ENCODE peak calls at places on chromosomes 2 and 18, in five cellular contexts. D, Y, H, J and W are unnamed samples.

GRCh38 chr2:44632931-44633689 is 271.4 kb downstream of the CAMKMT start:
- DNase-seq in D (no peak), Y (no peak), H (no peak), J (no peak), W (no peak)

GRCh38 chr18:68735498-68736343 is 20.8 kb upstream of the TMX3 start:
- DNase-seq in D (peak; percentile 62), Y (no peak), H (no peak), J (peak; percentile 70), W (no peak)

GRCh38 chr2:112811841-112812306 is 24.7 kb downstream of the IL1B start:
- DNase-seq in D (peak; percentile 88), Y (no peak), H (no peak), J (peak; percentile 82), W (no peak)

GRCh38 chr2:160279813-160280465 is 79.9 kb upstream of the ITGB6 start:
- DNase-seq in D (peak; percentile 72), Y (no peak), H (no peak), J (peak; percentile 49), W (no peak)

GRCh38 chr2:381919-382833 is 94.3 kb upstream of the ALKAL2 start:
- DNase-seq in D (no peak), Y (no peak), H (peak; percentile 50), J (no peak), W (no peak)

GRCh38 chr2:88919087-88919738 is 227.7 kb downstream of the RPIA start:
- DNase-seq in D (peak; percentile 22), Y (no peak), H (no peak), J (peak; percentile 46), W (no peak)

GRCh38 chr18:8439091-8439490 is 170.1 kb upstream of the RAB12 start:
- DNase-seq in D (no peak), Y (no peak), H (no peak), J (peak; percentile 34), W (no peak)

GRCh38 chr2:33412920-33413319 is 63.5 kb upstream of the RASGRP3 start:
- DNase-seq in D (peak; percentile 60), Y (no peak), H (no peak), J (peak; percentile 55), W (no peak)

GRCh38 chr2:11870584-11870983 is 124.2 kb downstream of the LPIN1 start:
- DNase-seq in D (no peak), Y (no peak), H (no peak), J (no peak), W (no peak)

GRCh38 chr2:232058063-232058877 is 96.8 kb downstream of the DIS3L2 start:
- DNase-seq in D (no peak), Y (no peak), H (no peak), J (no peak), W (no peak)

GRCh38 chr2:1687254-1687653 is 57.1 kb downstream of the PXDN start:
- DNase-seq in D (no peak), Y (no peak), H (peak; percentile 49), J (no peak), W (no peak)

GRCh38 chr2:226179010-226179409 is 620.6 kb downstream of the IRS1 start:
- DNase-seq in D (no peak), Y (no peak), H (no peak), J (no peak), W (no peak)

GRCh38 chr2:200852605-200853004 is 11.9 kb downstream of the CLK1 start:
- DNase-seq in D (no peak), Y (no peak), H (no peak), J (no peak), W (no peak)

GRCh38 chr2:22970991-22971390 is 414.0 kb upstream of the KLHL29 start:
- DNase-seq in D (no peak), Y (no peak), H (peak; percentile 68), J (no peak), W (no peak)

GRCh38 chr2:46802665-46803550 is 112.7 kb downstream of the MCFD2 start:
- DNase-seq in D (no peak), Y (no peak), H (peak; percentile 30), J (no peak), W (no peak)

GRCh38 chr2:167258712-167259111 is 370.4 kb downstream of the XIRP2 start:
- DNase-seq in D (no peak), Y (no peak), H (no peak), J (no peak), W (no peak)

GRCh38 chr2:167265004-167265403 is 376.7 kb downstream of the XIRP2 start:
- DNase-seq in D (no peak), Y (no peak), H (no peak), J (no peak), W (no peak)

GRCh38 chr2:167265722-167266121 is 377.4 kb downstream of the XIRP2 start:
- DNase-seq in D (no peak), Y (no peak), H (no peak), J (no peak), W (no peak)

DNA sequence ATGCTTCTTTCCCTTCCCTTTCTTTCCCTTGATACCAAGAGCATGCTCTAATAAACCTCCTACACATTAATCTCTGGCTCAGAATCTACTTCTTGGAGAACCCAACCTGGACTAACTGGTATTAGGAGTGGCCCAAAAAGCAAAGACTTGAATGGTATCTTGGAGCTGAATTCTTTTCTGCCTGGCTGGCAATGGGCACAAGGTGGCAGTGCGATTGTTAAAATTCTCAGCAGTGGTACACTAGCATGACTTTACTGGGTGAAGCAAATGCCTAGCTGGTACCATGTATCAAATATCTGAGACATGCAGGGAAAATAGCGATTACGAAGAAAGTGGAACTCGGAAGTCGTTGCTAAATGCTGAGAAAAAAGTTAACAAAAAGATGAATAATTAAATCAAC is 376.1 kb downstream of the XIRP2 start:
- DNase-seq in D (no peak), Y (no peak), H (peak; percentile 68), J (peak; percentile 35), W (no peak)
- TF ChIP-seq CTCF in D (peak; percentile 13), Y (peak; percentile 18), H (peak; percentile 71), J (peak; percentile 40), W (peak; percentile 21)

GRCh38 chr2:141863964-141864363 is 266.9 kb downstream of the LRP1B start:
- DNase-seq in D (no peak), Y (no peak), H (no peak), J (no peak), W (no peak)

GRCh38 chr2:141871913-141872634 is 258.7 kb downstream of the LRP1B start:
- DNase-seq in D (no peak), Y (no peak), H (no peak), J (no peak), W (no peak)

GRCh38 chr2:141869572-141869971 is 261.2 kb downstream of the LRP1B start:
- DNase-seq in D (no peak), Y (no peak), H (no peak), J (no peak), W (no peak)
- TF ChIP-seq CTCF in D (no peak), Y (no peak), H (no peak), J (no peak), W (no peak)

GRCh38 chr2:177346192-177346591 is 46.4 kb upstream of the AGPS start:
- DNase-seq in D (no peak), Y (no peak), H (no peak), J (no peak), W (no peak)

GRCh38 chr2:177347570-177347969 is 45.0 kb upstream of the AGPS start:
- DNase-seq in D (no peak), Y (no peak), H (no peak), J (no peak), W (no peak)

GRCh38 chr2:177343773-177344172 is 48.8 kb upstream of the AGPS start:
- DNase-seq in D (no peak), Y (no peak), H (no peak), J (no peak), W (no peak)

GRCh38 chr2:177342736-177343135 is 49.8 kb upstream of the AGPS start:
- DNase-seq in D (no peak), Y (no peak), H (no peak), J (no peak), W (no peak)

DNA sequence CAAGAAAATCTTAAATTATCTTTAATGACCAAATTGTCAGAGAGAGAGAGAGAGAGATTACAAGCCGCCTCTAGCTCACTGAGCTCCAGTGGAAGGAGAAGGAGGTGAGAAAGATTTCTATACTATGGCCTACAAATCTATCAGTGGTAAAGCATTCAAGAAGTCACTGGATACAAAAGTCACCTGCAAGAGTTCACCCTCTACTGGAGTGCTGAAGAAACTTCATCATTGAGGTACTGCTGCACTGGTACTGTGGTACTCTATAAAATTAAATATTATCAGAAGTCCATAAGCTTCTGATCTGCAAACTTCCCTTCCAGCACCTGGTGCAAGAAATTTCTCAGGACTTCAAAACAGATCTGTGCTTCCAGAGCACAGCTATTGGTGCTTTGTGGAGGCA is 48.3 kb upstream of the AGPS start:
- DNase-seq in D (no peak), Y (no peak), H (no peak), J (no peak), W (no peak)
- TF ChIP-seq CTCF in D (no peak), Y (no peak), H (peak; percentile 58), J (no peak), W (no peak)

GRCh38 chr2:216761119-216761518 is 65.8 kb upstream of the IGFBP5 start:
- DNase-seq in D (no peak), Y (no peak), H (no peak), J (no peak), W (no peak)

GRCh38 chr2:216761809-216762208 is 66.5 kb upstream of the IGFBP5 start:
- DNase-seq in D (no peak), Y (no peak), H (no peak), J (no peak), W (no peak)

GRCh38 chr2:216768908-216769401 is 73.6 kb upstream of the IGFBP5 start:
- DNase-seq in D (peak; percentile 15), Y (no peak), H (no peak), J (no peak), W (no peak)

GRCh38 chr2:216770050-216770449 is 74.7 kb upstream of the IGFBP5 start:
- DNase-seq in D (no peak), Y (no peak), H (no peak), J (no peak), W (no peak)

DNA sequence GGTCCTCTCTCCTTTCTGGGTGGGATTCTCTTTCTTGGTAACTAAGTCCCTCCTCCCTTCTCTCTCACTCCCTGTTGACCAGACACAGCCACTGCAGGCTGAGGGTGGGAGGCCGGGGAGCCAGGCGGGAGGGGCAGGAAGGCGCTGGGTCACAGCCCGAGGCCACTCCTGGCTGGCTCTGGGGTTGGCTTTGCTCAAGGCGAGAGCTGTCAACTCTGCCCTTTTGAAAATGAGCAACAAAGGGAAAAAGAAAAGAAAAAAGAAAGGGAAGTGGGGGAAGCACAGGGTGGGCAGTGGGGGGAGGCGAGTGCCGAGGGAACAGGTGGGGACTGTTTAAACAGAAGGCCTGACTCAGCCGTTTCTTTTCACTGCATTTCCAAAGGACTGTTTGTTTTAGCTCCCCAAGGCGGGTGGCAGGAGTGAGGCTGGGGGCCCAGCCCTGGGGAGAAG is 70.5 kb upstream of the IGFBP5 start:
- DNase-seq in D (no peak), Y (peak; percentile 69), H (peak; percentile 91), J (no peak), W (no peak)
- TF ChIP-seq CTCF in D (no peak), Y (no peak), H (peak; percentile 54), J (no peak), W (no peak)

GRCh38 chr18:65568866-65569265 is 181.9 kb upstream of the CDH7 start:
- DNase-seq in D (no peak), Y (no peak), H (no peak), J (peak; percentile 18), W (no peak)

DNA sequence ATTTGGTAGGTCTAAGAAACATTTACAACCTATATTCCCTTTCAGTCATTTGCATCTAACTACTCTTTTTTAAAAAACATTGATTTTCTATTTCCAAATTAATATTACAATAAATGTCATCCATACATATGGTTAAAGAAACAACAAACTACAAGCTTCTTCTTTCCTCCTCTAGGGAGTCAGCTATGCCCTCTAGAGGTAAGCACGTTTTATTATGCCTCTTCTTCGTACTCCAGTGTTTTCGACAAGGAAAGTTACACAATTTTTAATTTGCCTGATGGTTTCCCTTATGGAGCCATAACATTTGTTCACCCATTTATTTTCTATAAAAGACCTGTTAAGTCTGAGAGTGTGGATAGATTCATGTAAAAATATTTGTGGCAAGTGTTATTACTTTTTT is 183.4 kb upstream of the CDH7 start:
- DNase-seq in D (no peak), Y (no peak), H (no peak), J (peak; percentile 43), W (no peak)
- TF ChIP-seq CTCF in D (no peak), Y (peak; percentile 50), H (peak; percentile 78), J (peak; percentile 37), W (no peak)